ENCODE peak calls at places on chromosomes 16 and 17, in five cellular contexts. W, Y, E, O and C are unnamed samples.

GRCh38 chr16:78607465-78607864 is 508.0 kb downstream of the WWOX start:
- DNase-seq in E (no peak), O (no peak), Y (no peak), W (no peak), C (no peak)

GRCh38 chr16:47611848-47612493 is 150.8 kb downstream of the PHKB start:
- DNase-seq in W (no peak), O (no peak), Y (no peak), E (no peak), C (no peak)

GRCh38 chr16:71807905-71808592 is 585 bp downstream of the AP1G1 start:
- DNase-seq in W (no peak), Y (peak; percentile 69), O (no peak), E (no peak), C (peak; percentile 93)

GRCh38 chr17:79619196-79619595 is 8.3 kb upstream of the RBFOX3 start:
- DNase-seq in E (no peak), W (no peak), O (no peak), Y (peak; percentile 10), C (no peak)

GRCh38 chr16:67415872-67416793 is at the start of gene ZDHHC1:
- DNase-seq in E (no peak), O (peak; percentile 76), W (no peak), Y (peak; percentile 87), C (no peak)

GRCh38 chr16:86033016-86033474 is 134.1 kb downstream of the IRF8 start:
- DNase-seq in E (no peak), O (no peak), W (no peak), Y (peak; percentile 64), C (no peak)

GRCh38 chr17:7712111-7712771 is 5.3 kb upstream of the DNAH2 start:
- DNase-seq in E (no peak), W (no peak), Y (no peak), O (no peak), C (no peak)

GRCh38 chr17:75925912-75926311 is 14.9 kb downstream of the FBF1 start:
- DNase-seq in E (no peak), O (no peak), W (no peak), Y (no peak), C (no peak)

GRCh38 chr16:15593235-15593634 is 49.7 kb downstream of the MARF1 start:
- DNase-seq in E (no peak), W (no peak), Y (no peak), O (no peak), C (no peak)

GRCh38 chr16:84834403-84834772 is 14.6 kb downstream of the CRISPLD2 start:
- DNase-seq in E (no peak), W (no peak), Y (no peak), O (no peak), C (no peak)

GRCh38 chr17:18980682-18981384 is 23.7 kb downstream of the FAM83G start:
- DNase-seq in O (no peak), E (no peak), Y (no peak), W (no peak), C (no peak)

GRCh38 chr17:59848778-59849177 is 44.0 kb downstream of the TUBD1 start:
- DNase-seq in O (peak; percentile 74), Y (peak; percentile 91), E (no peak), W (peak; percentile 70), C (no peak)

GRCh38 chr17:41734139-41734948 is at the start of gene HAP1:
- DNase-seq in W (no peak), O (peak; percentile 27), Y (no peak), E (no peak), C (no peak)

GRCh38 chr16:86158688-86159360 is 259.9 kb downstream of the IRF8 start:
- DNase-seq in Y (no peak), E (no peak), O (no peak), W (no peak), C (no peak)

GRCh38 chr16:10170016-10170415 is 12.2 kb downstream of the GRIN2A start:
- DNase-seq in E (no peak), Y (no peak), W (no peak), O (no peak), C (no peak)

GRCh38 chr16:14500791-14501190 is 129.3 kb downstream of the PARN start:
- DNase-seq in E (no peak), Y (no peak), O (no peak), W (no peak), C (no peak)

GRCh38 chr17:42819939-42820535 is 4.0 kb downstream of the BECN1 start:
- DNase-seq in Y (no peak), W (no peak), E (no peak), O (peak; percentile 71), C (no peak)

GRCh38 chr16:57704011-57704904 is 9.7 kb downstream of the DRC7 start:
- DNase-seq in Y (no peak), O (no peak), E (no peak), W (no peak), C (no peak)

GRCh38 chr16:57711-58110 is 4.1 kb downstream of the SNRNP25 start:
- DNase-seq in Y (no peak), E (no peak), O (no peak), W (no peak), C (no peak)

GRCh38 chr17:79800325-79801155 is 3.7 kb upstream of the CBX8 start:
- DNase-seq in W (no peak), O (no peak), Y (no peak), E (no peak), C (no peak)

GRCh38 chr16:65524997-65525396 is 403.1 kb upstream of the CDH11 start:
- DNase-seq in E (no peak), W (no peak), Y (no peak), O (no peak), C (no peak)

GRCh38 chr16:22054847-22055590 is 37.3 kb upstream of the VWA3A start:
- DNase-seq in E (no peak), Y (no peak), O (no peak), W (no peak), C (no peak)

GRCh38 chr17:45013021-45013997 is 38.1 kb downstream of the DCAKD start:
- DNase-seq in O (no peak), W (no peak), Y (peak; percentile 75), E (no peak), C (no peak)

GRCh38 chr17:46850688-46851028 is 725 bp upstream of the WNT9B start:
- DNase-seq in Y (no peak), O (no peak), W (no peak), E (no peak), C (no peak)

GRCh38 chr16:75264531-75264998 is 13.1 kb upstream of the BCAR1 start:
- DNase-seq in W (peak; percentile 48), Y (peak; percentile 81), O (no peak), E (no peak), C (no peak)

GRCh38 chr16:24010440-24011089 is 174.8 kb downstream of the PRKCB start:
- DNase-seq in O (peak; percentile 85), W (peak; percentile 71), Y (peak; percentile 87), E (peak; percentile 60), C (no peak)

GRCh38 chr16:28931801-28932225 is at the start of gene CD19:
- DNase-seq in E (no peak), O (no peak), W (no peak), Y (no peak), C (no peak)

GRCh38 chr16:84806256-84806889 is 13.4 kb upstream of the CRISPLD2 start:
- DNase-seq in W (no peak), E (peak; percentile 13), Y (peak; percentile 81), O (peak; percentile 42), C (no peak)

GRCh38 chr16:51041546-51041945 is 109.5 kb downstream of the SALL1 start:
- DNase-seq in Y (no peak), W (no peak), O (no peak), E (no peak), C (no peak)

GRCh38 chr16:56860226-56861020 is 4.6 kb upstream of the SLC12A3 start:
- DNase-seq in E (peak; percentile 75), Y (no peak), W (no peak), O (no peak), C (no peak)

GRCh38 chr17:50381260-50381815 is 8.3 kb downstream of the EME1 start:
- DNase-seq in W (no peak), Y (no peak), O (no peak), E (no peak), C (no peak)

GRCh38 chr17:50382931-50383330 is 9.9 kb downstream of the EME1 start:
- DNase-seq in Y (no peak), W (no peak), O (no peak), E (no peak), C (no peak)

GRCh38 chr17:50381920-50382319 is 8.9 kb downstream of the EME1 start:
- DNase-seq in W (no peak), Y (no peak), E (no peak), O (no peak), C (no peak)

GRCh38 chr17:50379733-50380132 is 6.7 kb downstream of the EME1 start:
- DNase-seq in Y (no peak), E (no peak), W (no peak), O (no peak), C (no peak)

DNA sequence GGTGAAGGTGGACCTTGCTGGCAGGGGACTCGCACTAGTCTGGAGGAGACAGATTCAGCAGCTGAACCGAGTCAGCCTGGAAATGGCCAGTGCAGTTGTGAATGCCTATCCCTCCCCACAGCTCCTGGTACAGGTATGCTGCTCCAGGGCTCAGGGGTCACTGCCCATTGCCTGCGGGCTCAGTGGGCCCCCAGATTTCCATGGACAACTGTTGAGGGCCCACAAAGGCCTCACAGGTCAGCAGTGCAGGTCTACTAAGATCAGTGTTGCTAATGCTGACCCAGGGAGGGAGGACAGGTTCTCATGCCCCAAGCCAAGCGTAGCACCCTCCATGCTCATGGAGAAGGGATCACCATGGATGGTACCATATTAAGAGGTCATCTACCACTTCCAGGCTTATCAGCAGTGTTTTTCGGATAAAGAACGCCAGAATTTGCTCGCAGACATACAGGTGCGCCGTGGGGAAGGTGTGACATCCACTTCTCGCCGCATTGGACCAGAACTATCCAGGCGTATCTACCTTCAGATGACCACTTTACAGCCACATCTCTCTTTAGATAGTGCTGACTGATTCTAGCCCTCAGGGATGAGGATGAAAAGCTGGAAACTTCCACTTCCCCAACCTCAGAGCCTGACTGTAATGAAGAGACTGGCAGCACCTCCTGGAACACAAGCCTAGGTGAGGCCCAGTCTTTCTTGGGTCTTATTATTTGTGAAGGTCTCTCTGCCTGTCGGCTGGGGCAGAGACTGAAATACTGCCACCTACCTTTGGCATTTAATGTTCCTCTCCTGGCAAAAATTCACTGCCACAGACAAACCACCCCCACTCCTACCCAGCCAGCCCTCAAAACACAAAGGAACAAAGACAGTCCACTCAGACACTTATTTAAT is 7.6 kb downstream of the EME1 start:
- DNase-seq in W (no peak), O (no peak), E (no peak), Y (no peak), C (no peak)
- TF ChIP-seq CTCF in W (no peak), O (no peak), E (peak; percentile 8), Y (no peak), C (no peak)

GRCh38 chr17:48023408-48024148 is 14.0 kb downstream of the COPZ2 start:
- DNase-seq in O (peak; percentile 92), W (peak; percentile 64), E (no peak), Y (peak; percentile 93), C (no peak)
- TF ChIP-seq POLR2A in O (no peak), W (peak; percentile 36), E (no peak), Y (no peak), C (no peak)

GRCh38 chr17:17913695-17914332 is 58.4 kb downstream of the TOM1L2 start:
- DNase-seq in O (peak; percentile 60), W (peak; percentile 28), Y (peak; percentile 92), E (no peak), C (peak; percentile 93)
- TF ChIP-seq EP300 in O (no peak), W (no peak), Y (no peak), E (no peak), C (no peak)

GRCh38 chr17:66198242-66198641 is 6.3 kb upstream of the CEP112 start:
- DNase-seq in W (no peak), O (no peak), E (no peak), Y (no peak), C (no peak)

GRCh38 chr17:66203274-66204015 is 11.5 kb upstream of the CEP112 start:
- DNase-seq in Y (no peak), E (no peak), O (no peak), W (no peak), C (no peak)

GRCh38 chr17:66200685-66201092 is 8.8 kb upstream of the CEP112 start:
- DNase-seq in E (no peak), W (peak; percentile 55), O (peak; percentile 59), Y (no peak), C (no peak)
- TF ChIP-seq CTCF in E (peak; percentile 48), W (peak; percentile 50), O (no peak), Y (peak; percentile 38), C (peak; percentile 32)